ENCODE peak calls at places on chromosomes 11 and 22, in nine cellular contexts. One of them, this sample, is unnamed.

GRCh38 chr11:38305682-38306081 is 1707.6 kb upstream of the RAG2 start:
- DNase-seq in effector CD4-positive, alpha-beta T cell: no peak
- DNase-seq in activated CD4-positive, alpha-beta T cell treated with anti-CD3 and anti-CD28 coated beads, Interleukin-2, amount 50 U/mL, for 48 hours: no peak
- DNase-seq in posterior cingulate gyrus: no peak
- DNase-seq in HTR-8/SVneo: no peak
- DNase-seq in stimulated activated CD8-positive, alpha-beta memory T cell treated with anti-CD3 and anti-CD28 coated beads, Interleukin-7, amount 100 ng/mL, for 4 hours: no peak
- DNase-seq in lower leg skin: no peak
- DNase-seq in AG08395: no peak
- DNase-seq in esophagus squamous epithelium: no peak
- DNase-seq in this sample: no peak

GRCh38 chr22:50738649-50739227 is 734 bp downstream of the ACR start:
- DNase-seq in stimulated activated CD8-positive, alpha-beta memory T cell treated with anti-CD3 and anti-CD28 coated beads, Interleukin-7, amount 100 ng/mL, for 4 hours: no peak
- DNase-seq in lower leg skin: peak
- DNase-seq in AG08395: no peak
- DNase-seq in activated CD4-positive, alpha-beta T cell treated with anti-CD3 and anti-CD28 coated beads, Interleukin-2, amount 50 U/mL, for 48 hours: no peak
- DNase-seq in HTR-8/SVneo: no peak
- DNase-seq in posterior cingulate gyrus: no peak
- DNase-seq in effector CD4-positive, alpha-beta T cell: peak
- DNase-seq in esophagus squamous epithelium: no peak
- DNase-seq in this sample: no peak

GRCh38 chr22:28103596-28103995 is 184.5 kb upstream of the PITPNB start:
- DNase-seq in stimulated activated CD8-positive, alpha-beta memory T cell treated with anti-CD3 and anti-CD28 coated beads, Interleukin-7, amount 100 ng/mL, for 4 hours: no peak
- DNase-seq in effector CD4-positive, alpha-beta T cell: no peak
- DNase-seq in HTR-8/SVneo: no peak
- DNase-seq in posterior cingulate gyrus: no peak
- DNase-seq in AG08395: no peak
- DNase-seq in esophagus squamous epithelium: no peak
- DNase-seq in activated CD4-positive, alpha-beta T cell treated with anti-CD3 and anti-CD28 coated beads, Interleukin-2, amount 50 U/mL, for 48 hours: no peak
- DNase-seq in lower leg skin: no peak
- DNase-seq in this sample: no peak

GRCh38 chr22:36332623-36333331 is 55.0 kb downstream of the MYH9 start:
- DNase-seq in HTR-8/SVneo: no peak
- DNase-seq in posterior cingulate gyrus: no peak
- DNase-seq in esophagus squamous epithelium: no peak
- DNase-seq in activated CD4-positive, alpha-beta T cell treated with anti-CD3 and anti-CD28 coated beads, Interleukin-2, amount 50 U/mL, for 48 hours: peak
- DNase-seq in effector CD4-positive, alpha-beta T cell: peak
- DNase-seq in AG08395: no peak
- DNase-seq in stimulated activated CD8-positive, alpha-beta memory T cell treated with anti-CD3 and anti-CD28 coated beads, Interleukin-7, amount 100 ng/mL, for 4 hours: peak
- DNase-seq in lower leg skin: peak
- DNase-seq in this sample: peak

GRCh38 chr11:76830639-76831312 is 29.9 kb upstream of the ACER3 start:
- DNase-seq in lower leg skin: no peak
- DNase-seq in activated CD4-positive, alpha-beta T cell treated with anti-CD3 and anti-CD28 coated beads, Interleukin-2, amount 50 U/mL, for 48 hours: no peak
- DNase-seq in posterior cingulate gyrus: no peak
- DNase-seq in stimulated activated CD8-positive, alpha-beta memory T cell treated with anti-CD3 and anti-CD28 coated beads, Interleukin-7, amount 100 ng/mL, for 4 hours: no peak
- DNase-seq in AG08395: peak
- DNase-seq in HTR-8/SVneo: no peak
- DNase-seq in esophagus squamous epithelium: no peak
- DNase-seq in effector CD4-positive, alpha-beta T cell: no peak
- DNase-seq in this sample: no peak

GRCh38 chr11:57662893-57663292 is 5.0 kb upstream of the ZDHHC5 start:
- DNase-seq in stimulated activated CD8-positive, alpha-beta memory T cell treated with anti-CD3 and anti-CD28 coated beads, Interleukin-7, amount 100 ng/mL, for 4 hours: no peak
- DNase-seq in AG08395: no peak
- DNase-seq in lower leg skin: no peak
- DNase-seq in posterior cingulate gyrus: no peak
- DNase-seq in activated CD4-positive, alpha-beta T cell treated with anti-CD3 and anti-CD28 coated beads, Interleukin-2, amount 50 U/mL, for 48 hours: no peak
- DNase-seq in HTR-8/SVneo: no peak
- DNase-seq in esophagus squamous epithelium: no peak
- DNase-seq in effector CD4-positive, alpha-beta T cell: no peak
- DNase-seq in this sample: no peak

GRCh38 chr11:108009497-108010360 is 1.0 kb downstream of the CUL5 start:
- DNase-seq in HTR-8/SVneo: no peak
- DNase-seq in activated CD4-positive, alpha-beta T cell treated with anti-CD3 and anti-CD28 coated beads, Interleukin-2, amount 50 U/mL, for 48 hours: no peak
- DNase-seq in stimulated activated CD8-positive, alpha-beta memory T cell treated with anti-CD3 and anti-CD28 coated beads, Interleukin-7, amount 100 ng/mL, for 4 hours: no peak
- DNase-seq in lower leg skin: no peak
- DNase-seq in esophagus squamous epithelium: no peak
- DNase-seq in posterior cingulate gyrus: no peak
- DNase-seq in effector CD4-positive, alpha-beta T cell: no peak
- DNase-seq in AG08395: no peak
- DNase-seq in this sample: no peak

GRCh38 chr11:102390667-102391449 is 43.8 kb downstream of the BIRC2 start:
- DNase-seq in esophagus squamous epithelium: no peak
- DNase-seq in posterior cingulate gyrus: peak
- DNase-seq in lower leg skin: no peak
- DNase-seq in HTR-8/SVneo: peak
- DNase-seq in effector CD4-positive, alpha-beta T cell: peak
- DNase-seq in AG08395: peak
- DNase-seq in activated CD4-positive, alpha-beta T cell treated with anti-CD3 and anti-CD28 coated beads, Interleukin-2, amount 50 U/mL, for 48 hours: peak
- DNase-seq in stimulated activated CD8-positive, alpha-beta memory T cell treated with anti-CD3 and anti-CD28 coated beads, Interleukin-7, amount 100 ng/mL, for 4 hours: peak
- DNase-seq in this sample: peak

GRCh38 chr11:69376155-69377028 is 82.4 kb downstream of the MYEOV start:
- DNase-seq in stimulated activated CD8-positive, alpha-beta memory T cell treated with anti-CD3 and anti-CD28 coated beads, Interleukin-7, amount 100 ng/mL, for 4 hours: no peak
- DNase-seq in posterior cingulate gyrus: no peak
- DNase-seq in activated CD4-positive, alpha-beta T cell treated with anti-CD3 and anti-CD28 coated beads, Interleukin-2, amount 50 U/mL, for 48 hours: no peak
- DNase-seq in effector CD4-positive, alpha-beta T cell: no peak
- DNase-seq in esophagus squamous epithelium: no peak
- DNase-seq in HTR-8/SVneo: no peak
- DNase-seq in AG08395: no peak
- DNase-seq in lower leg skin: peak
- DNase-seq in this sample: no peak

GRCh38 chr22:42967005-42967404 is 47.9 kb downstream of the PACSIN2 start:
- DNase-seq in HTR-8/SVneo: no peak
- DNase-seq in stimulated activated CD8-positive, alpha-beta memory T cell treated with anti-CD3 and anti-CD28 coated beads, Interleukin-7, amount 100 ng/mL, for 4 hours: no peak
- DNase-seq in activated CD4-positive, alpha-beta T cell treated with anti-CD3 and anti-CD28 coated beads, Interleukin-2, amount 50 U/mL, for 48 hours: no peak
- DNase-seq in effector CD4-positive, alpha-beta T cell: no peak
- DNase-seq in esophagus squamous epithelium: no peak
- DNase-seq in lower leg skin: peak
- DNase-seq in AG08395: no peak
- DNase-seq in posterior cingulate gyrus: no peak
- DNase-seq in this sample: no peak

GRCh38 chr22:49011769-49012598 is 815.7 kb downstream of the BRD1 start:
- DNase-seq in lower leg skin: peak
- DNase-seq in stimulated activated CD8-positive, alpha-beta memory T cell treated with anti-CD3 and anti-CD28 coated beads, Interleukin-7, amount 100 ng/mL, for 4 hours: no peak
- DNase-seq in AG08395: no peak
- DNase-seq in posterior cingulate gyrus: no peak
- DNase-seq in esophagus squamous epithelium: no peak
- DNase-seq in HTR-8/SVneo: no peak
- DNase-seq in activated CD4-positive, alpha-beta T cell treated with anti-CD3 and anti-CD28 coated beads, Interleukin-2, amount 50 U/mL, for 48 hours: no peak
- DNase-seq in effector CD4-positive, alpha-beta T cell: no peak
- DNase-seq in this sample: no peak

GRCh38 chr11:88695701-88696414 is 358.3 kb upstream of the CTSC start:
- DNase-seq in lower leg skin: no peak
- DNase-seq in HTR-8/SVneo: no peak
- DNase-seq in effector CD4-positive, alpha-beta T cell: no peak
- DNase-seq in activated CD4-positive, alpha-beta T cell treated with anti-CD3 and anti-CD28 coated beads, Interleukin-2, amount 50 U/mL, for 48 hours: no peak
- DNase-seq in posterior cingulate gyrus: peak
- DNase-seq in AG08395: no peak
- DNase-seq in stimulated activated CD8-positive, alpha-beta memory T cell treated with anti-CD3 and anti-CD28 coated beads, Interleukin-7, amount 100 ng/mL, for 4 hours: no peak
- DNase-seq in esophagus squamous epithelium: no peak
- DNase-seq in this sample: no peak

GRCh38 chr11:118618115-118618990 is 10.9 kb downstream of the PHLDB1 start:
- DNase-seq in stimulated activated CD8-positive, alpha-beta memory T cell treated with anti-CD3 and anti-CD28 coated beads, Interleukin-7, amount 100 ng/mL, for 4 hours: no peak
- DNase-seq in lower leg skin: peak
- DNase-seq in effector CD4-positive, alpha-beta T cell: no peak
- DNase-seq in HTR-8/SVneo: peak
- DNase-seq in activated CD4-positive, alpha-beta T cell treated with anti-CD3 and anti-CD28 coated beads, Interleukin-2, amount 50 U/mL, for 48 hours: no peak
- DNase-seq in posterior cingulate gyrus: peak
- DNase-seq in AG08395: peak
- DNase-seq in esophagus squamous epithelium: no peak
- DNase-seq in this sample: no peak

GRCh38 chr11:60756307-60757032 is at the start of gene MS4A15:
- DNase-seq in effector CD4-positive, alpha-beta T cell: no peak
- DNase-seq in lower leg skin: peak
- DNase-seq in posterior cingulate gyrus: no peak
- DNase-seq in esophagus squamous epithelium: no peak
- DNase-seq in AG08395: no peak
- DNase-seq in activated CD4-positive, alpha-beta T cell treated with anti-CD3 and anti-CD28 coated beads, Interleukin-2, amount 50 U/mL, for 48 hours: no peak
- DNase-seq in stimulated activated CD8-positive, alpha-beta memory T cell treated with anti-CD3 and anti-CD28 coated beads, Interleukin-7, amount 100 ng/mL, for 4 hours: no peak
- DNase-seq in HTR-8/SVneo: no peak
- DNase-seq in this sample: no peak

GRCh38 chr22:42757475-42757874 is 36.8 kb upstream of the A4GALT start:
- DNase-seq in AG08395: no peak
- DNase-seq in stimulated activated CD8-positive, alpha-beta memory T cell treated with anti-CD3 and anti-CD28 coated beads, Interleukin-7, amount 100 ng/mL, for 4 hours: no peak
- DNase-seq in effector CD4-positive, alpha-beta T cell: no peak
- DNase-seq in esophagus squamous epithelium: no peak
- DNase-seq in lower leg skin: no peak
- DNase-seq in posterior cingulate gyrus: no peak
- DNase-seq in HTR-8/SVneo: no peak
- DNase-seq in activated CD4-positive, alpha-beta T cell treated with anti-CD3 and anti-CD28 coated beads, Interleukin-2, amount 50 U/mL, for 48 hours: no peak
- DNase-seq in this sample: no peak

GRCh38 chr22:39454385-39454871 is 2.4 kb upstream of the MGAT3 start:
- DNase-seq in esophagus squamous epithelium: no peak
- DNase-seq in stimulated activated CD8-positive, alpha-beta memory T cell treated with anti-CD3 and anti-CD28 coated beads, Interleukin-7, amount 100 ng/mL, for 4 hours: no peak
- DNase-seq in HTR-8/SVneo: no peak
- DNase-seq in AG08395: no peak
- DNase-seq in activated CD4-positive, alpha-beta T cell treated with anti-CD3 and anti-CD28 coated beads, Interleukin-2, amount 50 U/mL, for 48 hours: no peak
- DNase-seq in lower leg skin: no peak
- DNase-seq in posterior cingulate gyrus: no peak
- DNase-seq in effector CD4-positive, alpha-beta T cell: no peak
- DNase-seq in this sample: no peak

GRCh38 chr11:108788565-108789199 is 123.8 kb downstream of the DDX10 start:
- DNase-seq in stimulated activated CD8-positive, alpha-beta memory T cell treated with anti-CD3 and anti-CD28 coated beads, Interleukin-7, amount 100 ng/mL, for 4 hours: no peak
- DNase-seq in HTR-8/SVneo: peak
- DNase-seq in activated CD4-positive, alpha-beta T cell treated with anti-CD3 and anti-CD28 coated beads, Interleukin-2, amount 50 U/mL, for 48 hours: no peak
- DNase-seq in lower leg skin: no peak
- DNase-seq in AG08395: peak
- DNase-seq in effector CD4-positive, alpha-beta T cell: no peak
- DNase-seq in posterior cingulate gyrus: no peak
- DNase-seq in esophagus squamous epithelium: no peak
- DNase-seq in this sample: no peak

GRCh38 chr11:65478411-65479183 is 20.2 kb upstream of the MALAT1 start:
- DNase-seq in HTR-8/SVneo: no peak
- DNase-seq in activated CD4-positive, alpha-beta T cell treated with anti-CD3 and anti-CD28 coated beads, Interleukin-2, amount 50 U/mL, for 48 hours: no peak
- DNase-seq in lower leg skin: peak
- DNase-seq in esophagus squamous epithelium: no peak
- DNase-seq in stimulated activated CD8-positive, alpha-beta memory T cell treated with anti-CD3 and anti-CD28 coated beads, Interleukin-7, amount 100 ng/mL, for 4 hours: no peak
- DNase-seq in posterior cingulate gyrus: peak
- DNase-seq in effector CD4-positive, alpha-beta T cell: no peak
- DNase-seq in AG08395: no peak
- DNase-seq in this sample: no peak

GRCh38 chr11:73288873-73289707 is 17.0 kb downstream of the P2RY6 start:
- DNase-seq in posterior cingulate gyrus: peak
- DNase-seq in lower leg skin: peak
- DNase-seq in HTR-8/SVneo: peak
- DNase-seq in activated CD4-positive, alpha-beta T cell treated with anti-CD3 and anti-CD28 coated beads, Interleukin-2, amount 50 U/mL, for 48 hours: peak
- DNase-seq in stimulated activated CD8-positive, alpha-beta memory T cell treated with anti-CD3 and anti-CD28 coated beads, Interleukin-7, amount 100 ng/mL, for 4 hours: peak
- DNase-seq in effector CD4-positive, alpha-beta T cell: no peak
- DNase-seq in esophagus squamous epithelium: peak
- DNase-seq in AG08395: peak
- DNase-seq in this sample: peak

GRCh38 chr11:7098235-7098832 is 9.5 kb downstream of the RBMXL2 start:
- DNase-seq in effector CD4-positive, alpha-beta T cell: no peak
- DNase-seq in HTR-8/SVneo: peak
- DNase-seq in AG08395: peak
- DNase-seq in lower leg skin: no peak
- DNase-seq in esophagus squamous epithelium: no peak
- DNase-seq in stimulated activated CD8-positive, alpha-beta memory T cell treated with anti-CD3 and anti-CD28 coated beads, Interleukin-7, amount 100 ng/mL, for 4 hours: no peak
- DNase-seq in posterior cingulate gyrus: no peak
- DNase-seq in activated CD4-positive, alpha-beta T cell treated with anti-CD3 and anti-CD28 coated beads, Interleukin-2, amount 50 U/mL, for 48 hours: no peak
- DNase-seq in this sample: no peak

GRCh38 chr11:116614306-116615210 is 158.2 kb downstream of the BUD13 start:
- DNase-seq in esophagus squamous epithelium: no peak
- DNase-seq in posterior cingulate gyrus: no peak
- DNase-seq in activated CD4-positive, alpha-beta T cell treated with anti-CD3 and anti-CD28 coated beads, Interleukin-2, amount 50 U/mL, for 48 hours: no peak
- DNase-seq in effector CD4-positive, alpha-beta T cell: no peak
- DNase-seq in HTR-8/SVneo: no peak
- DNase-seq in stimulated activated CD8-positive, alpha-beta memory T cell treated with anti-CD3 and anti-CD28 coated beads, Interleukin-7, amount 100 ng/mL, for 4 hours: no peak
- DNase-seq in AG08395: no peak
- DNase-seq in lower leg skin: peak
- DNase-seq in this sample: no peak

GRCh38 chr11:97746832-97747231 is 1273.9 kb upstream of the CNTN5 start:
- DNase-seq in lower leg skin: no peak
- DNase-seq in esophagus squamous epithelium: no peak
- DNase-seq in activated CD4-positive, alpha-beta T cell treated with anti-CD3 and anti-CD28 coated beads, Interleukin-2, amount 50 U/mL, for 48 hours: no peak
- DNase-seq in stimulated activated CD8-positive, alpha-beta memory T cell treated with anti-CD3 and anti-CD28 coated beads, Interleukin-7, amount 100 ng/mL, for 4 hours: no peak
- DNase-seq in AG08395: no peak
- DNase-seq in posterior cingulate gyrus: no peak
- DNase-seq in effector CD4-positive, alpha-beta T cell: no peak
- DNase-seq in HTR-8/SVneo: no peak
- DNase-seq in this sample: no peak

GRCh38 chr11:2816941-2817421 is 68.6 kb downstream of the CDKN1C start:
- DNase-seq in activated CD4-positive, alpha-beta T cell treated with anti-CD3 and anti-CD28 coated beads, Interleukin-2, amount 50 U/mL, for 48 hours: no peak
- DNase-seq in stimulated activated CD8-positive, alpha-beta memory T cell treated with anti-CD3 and anti-CD28 coated beads, Interleukin-7, amount 100 ng/mL, for 4 hours: no peak
- DNase-seq in HTR-8/SVneo: no peak
- DNase-seq in AG08395: peak
- DNase-seq in esophagus squamous epithelium: no peak
- DNase-seq in effector CD4-positive, alpha-beta T cell: no peak
- DNase-seq in posterior cingulate gyrus: no peak
- DNase-seq in lower leg skin: no peak
- DNase-seq in this sample: no peak

GRCh38 chr11:69702769-69703510 is 882 bp downstream of the FGF19 start:
- DNase-seq in activated CD4-positive, alpha-beta T cell treated with anti-CD3 and anti-CD28 coated beads, Interleukin-2, amount 50 U/mL, for 48 hours: no peak
- DNase-seq in posterior cingulate gyrus: no peak
- DNase-seq in HTR-8/SVneo: no peak
- DNase-seq in stimulated activated CD8-positive, alpha-beta memory T cell treated with anti-CD3 and anti-CD28 coated beads, Interleukin-7, amount 100 ng/mL, for 4 hours: no peak
- DNase-seq in lower leg skin: no peak
- DNase-seq in effector CD4-positive, alpha-beta T cell: no peak
- DNase-seq in AG08395: no peak
- DNase-seq in esophagus squamous epithelium: no peak
- DNase-seq in this sample: no peak

GRCh38 chr11:1084561-1085439 is 10.1 kb downstream of the MUC2 start:
- DNase-seq in lower leg skin: no peak
- DNase-seq in effector CD4-positive, alpha-beta T cell: no peak
- DNase-seq in HTR-8/SVneo: no peak
- DNase-seq in posterior cingulate gyrus: no peak
- DNase-seq in esophagus squamous epithelium: no peak
- DNase-seq in AG08395: no peak
- DNase-seq in stimulated activated CD8-positive, alpha-beta memory T cell treated with anti-CD3 and anti-CD28 coated beads, Interleukin-7, amount 100 ng/mL, for 4 hours: no peak
- DNase-seq in activated CD4-positive, alpha-beta T cell treated with anti-CD3 and anti-CD28 coated beads, Interleukin-2, amount 50 U/mL, for 48 hours: no peak
- DNase-seq in this sample: no peak

GRCh38 chr11:66720223-66720898 is 8.7 kb downstream of the SPTBN2 start:
- DNase-seq in lower leg skin: no peak
- DNase-seq in activated CD4-positive, alpha-beta T cell treated with anti-CD3 and anti-CD28 coated beads, Interleukin-2, amount 50 U/mL, for 48 hours: peak
- DNase-seq in stimulated activated CD8-positive, alpha-beta memory T cell treated with anti-CD3 and anti-CD28 coated beads, Interleukin-7, amount 100 ng/mL, for 4 hours: peak
- DNase-seq in HTR-8/SVneo: peak
- DNase-seq in AG08395: peak
- DNase-seq in effector CD4-positive, alpha-beta T cell: no peak
- DNase-seq in esophagus squamous epithelium: no peak
- DNase-seq in posterior cingulate gyrus: peak
- DNase-seq in this sample: peak

GRCh38 chr22:49312601-49313000 is 515.1 kb downstream of the BRD1 start:
- DNase-seq in effector CD4-positive, alpha-beta T cell: no peak
- DNase-seq in activated CD4-positive, alpha-beta T cell treated with anti-CD3 and anti-CD28 coated beads, Interleukin-2, amount 50 U/mL, for 48 hours: no peak
- DNase-seq in HTR-8/SVneo: no peak
- DNase-seq in lower leg skin: no peak
- DNase-seq in posterior cingulate gyrus: no peak
- DNase-seq in AG08395: no peak
- DNase-seq in esophagus squamous epithelium: no peak
- DNase-seq in stimulated activated CD8-positive, alpha-beta memory T cell treated with anti-CD3 and anti-CD28 coated beads, Interleukin-7, amount 100 ng/mL, for 4 hours: no peak
- DNase-seq in this sample: no peak

GRCh38 chr22:19291218-19291579 is 320 bp downstream of the CLTCL1 start:
- DNase-seq in stimulated activated CD8-positive, alpha-beta memory T cell treated with anti-CD3 and anti-CD28 coated beads, Interleukin-7, amount 100 ng/mL, for 4 hours: peak
- DNase-seq in HTR-8/SVneo: no peak
- DNase-seq in effector CD4-positive, alpha-beta T cell: peak
- DNase-seq in activated CD4-positive, alpha-beta T cell treated with anti-CD3 and anti-CD28 coated beads, Interleukin-2, amount 50 U/mL, for 48 hours: peak
- DNase-seq in esophagus squamous epithelium: no peak
- DNase-seq in lower leg skin: peak
- DNase-seq in AG08395: peak
- DNase-seq in posterior cingulate gyrus: no peak
- DNase-seq in this sample: peak

GRCh38 chr22:24703101-24703500 is 71.4 kb downstream of the PIWIL3 start:
- DNase-seq in posterior cingulate gyrus: no peak
- DNase-seq in lower leg skin: no peak
- DNase-seq in HTR-8/SVneo: no peak
- DNase-seq in activated CD4-positive, alpha-beta T cell treated with anti-CD3 and anti-CD28 coated beads, Interleukin-2, amount 50 U/mL, for 48 hours: no peak
- DNase-seq in stimulated activated CD8-positive, alpha-beta memory T cell treated with anti-CD3 and anti-CD28 coated beads, Interleukin-7, amount 100 ng/mL, for 4 hours: no peak
- DNase-seq in esophagus squamous epithelium: no peak
- DNase-seq in effector CD4-positive, alpha-beta T cell: no peak
- DNase-seq in AG08395: no peak
- DNase-seq in this sample: no peak

GRCh38 chr22:17912942-17913704 is 111.2 kb downstream of the MICAL3 start:
- DNase-seq in lower leg skin: no peak
- DNase-seq in esophagus squamous epithelium: no peak
- DNase-seq in posterior cingulate gyrus: no peak
- DNase-seq in activated CD4-positive, alpha-beta T cell treated with anti-CD3 and anti-CD28 coated beads, Interleukin-2, amount 50 U/mL, for 48 hours: no peak
- DNase-seq in stimulated activated CD8-positive, alpha-beta memory T cell treated with anti-CD3 and anti-CD28 coated beads, Interleukin-7, amount 100 ng/mL, for 4 hours: no peak
- DNase-seq in HTR-8/SVneo: no peak
- DNase-seq in AG08395: no peak
- DNase-seq in effector CD4-positive, alpha-beta T cell: no peak
- DNase-seq in this sample: no peak

GRCh38 chr22:31088233-31088986 is 7.3 kb downstream of the SMTN start:
- DNase-seq in effector CD4-positive, alpha-beta T cell: no peak
- DNase-seq in posterior cingulate gyrus: no peak
- DNase-seq in esophagus squamous epithelium: no peak
- DNase-seq in AG08395: no peak
- DNase-seq in stimulated activated CD8-positive, alpha-beta memory T cell treated with anti-CD3 and anti-CD28 coated beads, Interleukin-7, amount 100 ng/mL, for 4 hours: no peak
- DNase-seq in lower leg skin: no peak
- DNase-seq in HTR-8/SVneo: no peak
- DNase-seq in activated CD4-positive, alpha-beta T cell treated with anti-CD3 and anti-CD28 coated beads, Interleukin-2, amount 50 U/mL, for 48 hours: no peak
- DNase-seq in this sample: no peak